ENCODE peak calls at places on chromosomes 12 and 14, in four cellular contexts. J is K562, W is HepG2, U is A549. P is an unnamed sample.
A peak's percentile ranks its signal among the peaks of the same experiment; 100 is the strongest.

GRCh38 chr14:22400590-22401259 is 188.3 kb downstream of the DAD1 start:
- DNase-seq in J (no peak), W (no peak), U (no peak), P (no peak)

GRCh38 chr12:52924764-52925716 is 20.2 kb upstream of the KRT8 start:
- DNase-seq in J (peak; percentile 80), W (peak; percentile 76), U (peak; percentile 85), P (no peak)

GRCh38 chr12:57952766-57953165 is 11.4 kb downstream of the ATP23 start:
- DNase-seq in J (no peak), W (no peak), U (no peak), P (no peak)

GRCh38 chr12:30694971-30695326 is 720 bp downstream of the IPO8 start:
- DNase-seq in J (peak; percentile 17), W (peak; percentile 41), U (peak; percentile 57), P (peak; percentile 24)

GRCh38 chr12:49627752-49628360 is 4.5 kb downstream of the PRPF40B start:
- DNase-seq in J (no peak), W (no peak), U (no peak), P (no peak)

GRCh38 chr14:60151715-60152114 is 13.5 kb downstream of the DHRS7 start:
- DNase-seq in J (no peak), W (no peak), U (peak; percentile 51), P (no peak)

GRCh38 chr12:90899456-90900182 is 55.4 kb downstream of the CCER1 start:
- DNase-seq in J (no peak), W (no peak), U (no peak), P (no peak)

GRCh38 chr14:64294672-64295413 is 672 bp upstream of the ESR2 start:
- DNase-seq in J (peak; percentile 73), W (peak; percentile 33), U (peak; percentile 84), P (peak; percentile 93)

DNA sequence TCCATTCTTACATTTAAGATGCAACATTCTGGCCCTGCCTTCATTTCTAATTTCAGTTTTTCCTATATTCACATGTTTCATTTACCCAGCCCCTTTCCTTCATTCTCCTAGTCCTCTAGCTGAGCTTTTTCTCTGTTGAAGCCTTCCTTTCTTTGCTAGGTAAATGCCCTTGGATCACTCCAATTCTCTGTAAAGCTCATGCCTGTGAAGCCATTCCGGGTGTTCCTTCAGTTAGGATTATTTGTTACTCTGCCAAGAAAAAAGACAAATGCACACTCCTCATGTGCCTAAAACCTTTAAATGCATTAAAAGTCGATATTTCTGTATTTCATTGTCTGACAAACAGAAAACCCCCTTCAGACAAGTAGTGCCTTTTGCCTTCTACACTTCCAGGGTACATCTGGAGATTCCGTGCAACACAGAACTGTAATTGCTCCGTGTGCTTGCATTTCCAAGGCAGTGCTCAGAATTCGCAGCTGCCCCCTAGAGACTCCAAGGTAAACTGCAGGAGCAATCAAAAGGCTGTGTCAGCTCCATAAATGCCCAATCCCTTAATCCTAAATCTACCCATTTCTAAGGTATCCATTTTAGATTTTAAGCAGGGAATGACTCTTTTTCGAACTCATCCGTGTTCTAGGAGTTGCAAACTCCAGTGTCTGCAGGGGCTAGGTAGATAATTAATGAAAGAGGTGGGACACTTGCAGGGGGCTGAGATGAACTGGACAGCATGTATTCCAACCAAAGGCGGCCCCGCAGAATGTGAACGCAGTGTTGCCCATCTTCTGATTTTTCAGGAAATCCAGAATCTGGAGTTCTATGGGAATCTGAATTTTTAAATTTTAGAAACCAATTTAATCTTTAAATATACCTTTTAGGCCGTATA is 320.2 kb downstream of the GRIN2B start:
- DNase-seq in J (peak; percentile 25), W (peak; percentile 17), U (peak; percentile 36), P (peak; percentile 62)
- TF ChIP-seq ESRRA in J (no peak), W (no peak), U (no peak), P (no peak)

DNA sequence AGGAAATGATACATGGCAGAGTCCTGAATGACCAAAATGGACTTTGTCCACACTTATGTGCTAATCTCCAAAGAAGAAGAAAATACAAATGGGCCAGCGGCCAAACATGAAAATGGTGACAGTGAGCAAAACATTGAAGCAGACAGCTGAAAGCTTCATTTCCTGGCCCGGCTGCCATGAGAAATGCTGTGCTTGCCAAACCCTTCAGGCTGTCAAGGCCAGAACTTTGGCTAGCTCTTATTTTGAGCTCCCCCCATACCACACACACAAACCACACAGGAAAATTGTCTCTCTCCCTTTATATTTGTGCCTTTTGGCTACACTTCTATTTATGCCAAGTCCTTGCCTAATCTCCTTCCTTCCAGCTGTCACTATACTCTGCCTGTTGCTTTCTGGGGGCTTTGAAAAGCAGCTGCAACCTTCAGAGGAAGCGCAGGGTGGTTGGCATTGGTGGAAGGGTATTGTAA is 323.8 kb downstream of the RAD51B start:
- DNase-seq in J (no peak), W (no peak), U (no peak), P (no peak)
- TF ChIP-seq HMGXB4 in J (no peak), W (no peak), U (no peak), P (no peak)

GRCh38 chr14:35558680-35559079 is 24.7 kb downstream of the INSM2 start:
- DNase-seq in J (no peak), W (no peak), U (no peak), P (no peak)
- TF ChIP-seq ESRRA in J (no peak), W (no peak), U (no peak), P (no peak)

GRCh38 chr12:120759591-120760348 is 34.1 kb downstream of the ACADS start:
- DNase-seq in J (no peak), W (no peak), U (no peak), P (no peak)
- TF ChIP-seq HMGXB4 in J (no peak), W (no peak), U (no peak), P (no peak)

GRCh38 chr14:90426663-90427062 is 29.8 kb downstream of the CALM1 start:
- DNase-seq in J (no peak), W (no peak), U (no peak), P (no peak)
- TF ChIP-seq ESRRA in J (no peak), W (no peak), U (no peak), P (no peak)

DNA sequence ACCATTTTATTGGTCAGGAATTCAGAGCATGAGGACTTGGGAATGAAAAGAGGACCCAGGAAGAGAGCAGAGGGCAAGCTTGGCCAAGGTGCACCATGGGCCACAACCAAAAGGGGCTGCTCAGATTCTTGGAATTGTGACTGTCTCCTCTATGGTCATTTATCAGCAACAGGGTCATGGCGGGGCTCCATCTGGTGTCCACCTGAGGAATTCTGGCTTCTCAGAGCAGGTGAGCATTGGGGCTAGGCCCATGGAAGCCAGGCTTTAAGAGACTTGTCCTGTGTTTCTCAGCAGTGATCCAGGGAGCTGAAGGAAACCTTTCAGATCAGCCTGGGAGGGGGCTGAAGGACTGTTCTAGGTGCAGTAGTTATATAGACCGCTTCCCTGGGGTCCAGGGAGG is 2.6 kb upstream of the RIN3 start:
- DNase-seq in J (no peak), W (peak; percentile 48), U (no peak), P (peak; percentile 58)
- TF ChIP-seq HMGXB4 in J (no peak), W (no peak), U (no peak), P (no peak)

GRCh38 chr12:252634-253033 is 10.0 kb downstream of the SLC6A13 start:
- DNase-seq in J (no peak), W (peak; percentile 18), U (no peak), P (no peak)
- TF ChIP-seq ESRRA in J (no peak), W (no peak), U (no peak), P (no peak)